ENCODE peak calls at places on chromosomes 6 and 20, in six cellular contexts. M is CD8-positive, alpha-beta memory T cell; Y is tibial artery; X is right cardiac atrium; Z is NT2/D1; A is A549. F is an unnamed sample.

GRCh38 chr6:163327165-163327880 is 87.2 kb upstream of the QKI start:
- DNase-seq in M (no peak), Y (no peak), X (no peak), Z (no peak), A (no peak), F (no peak)

GRCh38 chr20:20630551-20630950 is 81.9 kb downstream of the RALGAPA2 start:
- DNase-seq in M (no peak), Y (no peak), X (no peak), Z (no peak), A (no peak), F (no peak)

GRCh38 chr20:51570755-51571469 is 28.4 kb upstream of the NFATC2 start:
- DNase-seq in M (no peak), Y (peak; percentile 73), X (peak; percentile 88), Z (no peak), A (no peak), F (no peak)

GRCh38 chr20:21508230-21509078 is 5.4 kb downstream of the NKX2-2 start:
- DNase-seq in M (no peak), Y (no peak), X (no peak), Z (no peak), A (no peak), F (no peak)

GRCh38 chr20:35899064-35899463 is 55.2 kb downstream of the SCAND1 start:
- DNase-seq in M (no peak), Y (no peak), X (no peak), Z (no peak), A (no peak), F (no peak)

GRCh38 chr20:35171753-35172433 is at the start of gene PROCR:
- DNase-seq in M (no peak), Y (peak; percentile 92), X (peak; percentile 94), Z (peak; percentile 63), A (peak; percentile 94), F (peak; percentile 87)

GRCh38 chr6:38973178-38974057 is 75.2 kb upstream of the GLP1R start:
- DNase-seq in M (no peak), Y (no peak), X (no peak), Z (peak; percentile 58), A (peak; percentile 33), F (no peak)

GRCh38 chr6:138346302-138347195 is 31.2 kb upstream of the SMIM28 start:
- DNase-seq in M (no peak), Y (no peak), X (no peak), Z (no peak), A (no peak), F (no peak)

GRCh38 chr20:24590193-24590982 is 121.0 kb downstream of the SYNDIG1 start:
- DNase-seq in M (no peak), Y (no peak), X (no peak), Z (no peak), A (no peak), F (peak; percentile 72)

GRCh38 chr20:40218296-40218955 is 470.6 kb downstream of the MAFB start:
- DNase-seq in M (no peak), Y (no peak), X (no peak), Z (no peak), A (no peak), F (no peak)

GRCh38 chr6:84762220-84762940 is 2.0 kb downstream of the TBX18 start:
- DNase-seq in M (no peak), Y (peak; percentile 66), X (peak; percentile 77), Z (no peak), A (peak; percentile 15), F (peak; percentile 70)

GRCh38 chr20:41180599-41181333 is 43.4 kb downstream of the PLCG1 start:
- DNase-seq in M (no peak), Y (peak; percentile 48), X (peak; percentile 6), Z (no peak), A (no peak), F (no peak)

GRCh38 chr6:159513914-159514313 is 179.1 kb downstream of the SOD2 start:
- DNase-seq in M (no peak), Y (no peak), X (no peak), Z (no peak), A (no peak), F (no peak)

GRCh38 chr6:159512571-159512970 is 180.5 kb downstream of the SOD2 start:
- DNase-seq in M (no peak), Y (no peak), X (no peak), Z (no peak), A (no peak), F (no peak)

GRCh38 chr6:159512104-159512503 is 180.9 kb downstream of the SOD2 start:
- DNase-seq in M (no peak), Y (no peak), X (no peak), Z (no peak), A (no peak), F (no peak)

GRCh38 chr6:159510141-159510540 is 182.9 kb downstream of the SOD2 start:
- DNase-seq in M (no peak), Y (no peak), X (no peak), Z (no peak), A (no peak), F (no peak)

DNA sequence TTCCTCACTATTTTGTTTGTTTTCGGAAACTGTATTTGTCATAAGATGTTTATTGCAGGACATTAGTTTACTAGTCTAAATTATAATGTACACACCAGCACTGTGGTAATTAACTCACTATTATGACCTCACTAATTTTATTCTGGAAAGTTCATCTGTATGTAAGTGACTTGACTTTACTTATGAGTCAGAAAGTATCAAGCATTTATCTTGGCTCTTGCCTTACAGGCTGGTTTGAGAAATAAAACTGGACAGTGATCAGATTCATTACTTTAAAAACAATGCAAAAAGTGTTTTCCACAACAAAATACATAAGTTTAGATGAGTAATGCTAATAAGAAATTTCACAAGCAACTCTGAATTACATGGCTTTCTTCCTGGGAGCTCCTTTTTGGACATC is 180.0 kb downstream of the SOD2 start:
- DNase-seq in M (no peak), Y (no peak), X (no peak), Z (no peak), A (no peak), F (no peak)
- H3K9me3 ChIP-seq in M (no peaks in the 10 kb centered on the region), Y (peaks cover 6% of the 10 kb centered on the region), X (no peaks in the 10 kb centered on the region), Z (no peaks in the 10 kb centered on the region), A (no peaks in the 10 kb centered on the region), F (peaks cover 10% of the 10 kb centered on the region)

DNA sequence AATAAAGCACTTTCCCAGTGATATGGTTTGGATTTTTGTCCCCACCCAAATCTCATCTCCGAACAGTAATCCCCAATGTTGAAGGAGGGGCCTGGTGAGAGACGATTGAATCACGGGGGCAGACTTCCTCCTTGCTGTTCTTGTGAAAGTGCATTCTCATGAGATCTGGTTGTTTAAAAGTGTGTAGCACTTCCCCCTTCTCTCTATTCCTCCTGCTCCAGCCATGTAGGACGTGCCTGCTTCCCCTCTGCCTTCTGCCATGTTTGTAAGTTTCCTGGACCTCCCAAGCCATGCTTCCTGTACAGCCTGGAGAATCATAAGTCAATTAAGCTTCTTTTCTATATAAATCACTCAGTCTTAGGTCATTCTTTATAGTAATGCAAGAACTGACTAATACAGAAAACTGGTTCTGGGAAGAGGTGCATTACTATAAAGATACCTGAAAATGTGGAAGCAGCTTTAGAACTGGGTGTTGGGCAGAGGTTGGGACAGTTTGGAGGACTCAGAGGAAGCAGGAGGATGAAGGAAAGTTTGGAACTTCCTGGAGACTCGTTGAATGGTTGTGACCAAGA is 7.4 kb downstream of the EPM2A start:
- DNase-seq in M (no peak), Y (no peak), X (no peak), Z (no peak), A (no peak), F (no peak)
- H3K9me3 ChIP-seq in M (no peaks in the 10 kb centered on the region), Y (peaks cover 9% of the 10 kb centered on the region), X (no peaks in the 10 kb centered on the region), Z (peaks cover 14% of the 10 kb centered on the region), A (peaks cover 3% of the 10 kb centered on the region), F (no peaks in the 10 kb centered on the region)

GRCh38 chr6:18277181-18278006 is 13.1 kb upstream of the DEK start:
- DNase-seq in M (no peak), Y (no peak), X (peak; percentile 50), Z (no peak), A (no peak), F (no peak)
- H3K9me3 ChIP-seq in M (no peaks in the 10 kb centered on the region), Y (no peaks in the 10 kb centered on the region), X (no peaks in the 10 kb centered on the region), Z (no peaks in the 10 kb centered on the region), A (no peaks in the 10 kb centered on the region), F (no peaks in the 10 kb centered on the region)

GRCh38 chr6:32803416-32803815 is 13.4 kb downstream of the HLA-DOB start:
- DNase-seq in M (no peak), Y (no peak), X (no peak), Z (no peak), A (no peak), F (no peak)
- H3K9me3 ChIP-seq in M (no peaks in the 10 kb centered on the region), Y (no peaks in the 10 kb centered on the region), X (no peaks in the 10 kb centered on the region), Z (peaks cover 8% of the 10 kb centered on the region), A (peaks cover 6% of the 10 kb centered on the region), F (peaks cover 4% of the 10 kb centered on the region)

F was measured in left lung.